ENCODE peak calls at places on chromosome 1, in five cellular contexts. W is CD4-positive, alpha-beta T cell; R is progenitor cell of endocrine pancreas; O is caudate nucleus; S is stimulated activated CD4-positive, alpha-beta T cell treated with anti-CD3 and anti-CD28 coated beads, Interleukin-12 subunit alpha, Interleukin-12 subunit beta, amount 100 ng/mL, for 4 hours. E is an unnamed sample.

GRCh38 chr1:59204001-59204400 is 92.9 kb upstream of the FGGY start:
- DNase-seq in W (no peak), S (no peak), O (no peak), R (no peak), E (no peak)

GRCh38 chr1:232622981-232623380 is 7.0 kb downstream of the SIPA1L2 start:
- DNase-seq in O (no peak), W (no peak), S (no peak), R (no peak), E (no peak)

GRCh38 chr1:56472860-56473259 is 106.5 kb downstream of the PLPP3 start:
- DNase-seq in O (no peak), R (no peak), S (no peak), W (no peak), E (no peak)

GRCh38 chr1:72000809-72001208 is 281.5 kb downstream of the NEGR1 start:
- DNase-seq in W (no peak), S (no peak), O (no peak), R (no peak), E (no peak)

GRCh38 chr1:111600886-111601386 is 18.7 kb upstream of the RAP1A start:
- DNase-seq in O (no peak), R (no peak), S (no peak), W (no peak), E (no peak)

GRCh38 chr1:77779529-77780281 is at the start of gene MIGA1:
- DNase-seq in R (peak; percentile 74), S (peak; percentile 77), W (peak; percentile 86), O (peak; percentile 84), E (peak; percentile 79)

GRCh38 chr1:202821467-202821866 is 10.7 kb downstream of the PCAT6 start:
- DNase-seq in W (no peak), S (no peak), O (no peak), R (no peak), E (no peak)

GRCh38 chr1:230760360-230760827 is 13.2 kb downstream of the CAPN9 start:
- DNase-seq in R (no peak), S (no peak), O (no peak), W (no peak), E (no peak)

GRCh38 chr1:33841516-33841915 is 22.4 kb upstream of the HMGB4 start:
- DNase-seq in W (no peak), O (no peak), R (no peak), S (no peak), E (no peak)

GRCh38 chr1:115976900-115977480 is 677 bp downstream of the SLC22A15 start:
- DNase-seq in S (no peak), R (no peak), W (no peak), O (no peak), E (no peak)

GRCh38 chr1:89459081-89459480 is 65.5 kb upstream of the LRRC8B start:
- DNase-seq in W (no peak), O (no peak), S (no peak), R (no peak), E (no peak)

GRCh38 chr1:70864302-70864701 is 183.3 kb downstream of the PTGER3 start:
- DNase-seq in R (no peak), O (no peak), S (no peak), W (no peak), E (no peak)

GRCh38 chr1:20654104-20654690 is 7.0 kb downstream of the DDOST start:
- DNase-seq in W (no peak), S (no peak), R (no peak), O (no peak), E (no peak)